ENCODE peak calls at places on chromosome 9, in six cellular contexts. Y is amniotic stem cell, S is Right ventricle myocardium superior, E is hypothalamus, U is DMS153, I is adrenal gland. D is an unnamed sample.

GRCh38 chr9:117081641-117082317 is 333.1 kb downstream of the ASTN2 start:
- DNase-seq in E (no peak), U (peak), S (no peak), I (no peak), Y (no peak), D (no peak)

GRCh38 chr9:78578016-78578555 is 281.2 kb downstream of the PSAT1 start:
- DNase-seq in U (no peak), S (no peak), Y (no peak), I (no peak), E (no peak), D (no peak)

GRCh38 chr9:135135171-135135926 is 47.9 kb downstream of the OLFM1 start:
- DNase-seq in S (peak), I (no peak), Y (no peak), U (no peak), E (no peak), D (no peak)

GRCh38 chr9:12863624-12864023 is 88.8 kb downstream of the LURAP1L start:
- DNase-seq in I (no peak), S (no peak), E (no peak), U (no peak), Y (no peak), D (no peak)

GRCh38 chr9:87868175-87868574 is 14.5 kb upstream of the SPATA31E1 start:
- DNase-seq in E (no peak), Y (no peak), U (no peak), S (no peak), I (no peak), D (no peak)

GRCh38 chr9:124286292-124286931 is 28.7 kb downstream of the NEK6 start:
- DNase-seq in Y (peak), U (no peak), S (no peak), I (no peak), E (no peak), D (peak)

GRCh38 chr9:137564817-137565411 is 13.2 kb downstream of the MRPL41 start:
- DNase-seq in I (no peak), E (no peak), Y (no peak), S (no peak), U (no peak), D (no peak)

GRCh38 chr9:112002131-112002846 is 105.7 kb downstream of the UGCG start:
- DNase-seq in I (no peak), Y (no peak), U (no peak), S (no peak), E (no peak), D (no peak)

D was measured in astrocyte of the spinal cord.